ENCODE peak calls at places on chromosome 2, in eight cellular contexts. T, R, Q, C, O, I, G and S are unnamed samples.

GRCh38 chr2:191917967-191918651 is 71.2 kb upstream of the CAVIN2 start:
- DNase-seq in C (no peak), O (no peak), I (no peak), G (no peak), Q (peak), R (no peak), T (no peak), S (peak)

GRCh38 chr2:229410946-229411345 is 139.9 kb upstream of the PID1 start:
- DNase-seq in C (no peak), G (no peak), T (no peak), R (no peak), I (no peak), Q (no peak), O (no peak), S (no peak)

GRCh38 chr2:73092146-73092783 is 20.5 kb downstream of the RAB11FIP5 start:
- DNase-seq in R (no peak), O (no peak), I (no peak), C (no peak), T (no peak), Q (no peak), G (no peak), S (no peak)

GRCh38 chr2:60489269-60489668 is 64.2 kb downstream of the BCL11A start:
- DNase-seq in T (no peak), G (no peak), R (no peak), I (no peak), C (no peak), O (no peak), Q (no peak), S (no peak)

GRCh38 chr2:234846589-234847363 is 105.0 kb upstream of the SH3BP4 start:
- DNase-seq in Q (no peak), I (no peak), O (no peak), T (no peak), G (no peak), C (no peak), R (no peak), S (no peak)

GRCh38 chr2:119126650-119127049 is 31.9 kb downstream of the C1QL2 start:
- DNase-seq in G (peak), I (no peak), O (no peak), R (peak), C (no peak), Q (no peak), T (peak), S (peak)

GRCh38 chr2:216090369-216090786 is 8.7 kb downstream of the TMEM169 start:
- DNase-seq in O (no peak), I (no peak), Q (no peak), T (no peak), R (no peak), G (no peak), C (no peak), S (no peak)

GRCh38 chr2:219629976-219630695 is 2.7 kb downstream of the SLC4A3 start:
- DNase-seq in Q (no peak), O (no peak), G (no peak), C (no peak), R (peak), T (no peak), I (no peak), S (no peak)

GRCh38 chr2:191533693-191534175 is 144.2 kb upstream of the NABP1 start:
- DNase-seq in R (no peak), O (no peak), G (no peak), T (no peak), C (no peak), I (no peak), Q (no peak), S (no peak)

GRCh38 chr2:231526341-231527090 is 3.7 kb downstream of the NMUR1 start:
- DNase-seq in I (no peak), C (no peak), G (no peak), O (no peak), Q (no peak), R (no peak), T (no peak), S (no peak)

GRCh38 chr2:204109681-204110080 is 173.1 kb downstream of the ICOS start:
- DNase-seq in C (no peak), O (no peak), T (no peak), Q (no peak), G (no peak), R (no peak), I (no peak), S (no peak)

GRCh38 chr2:108316881-108317258 is 28.2 kb downstream of the SULT1C2 start:
- DNase-seq in R (no peak), I (no peak), G (no peak), T (no peak), Q (no peak), O (no peak), C (no peak), S (no peak)

GRCh38 chr2:144027593-144027992 is 492.3 kb downstream of the ZEB2 start:
- DNase-seq in O (no peak), T (no peak), G (no peak), R (no peak), I (no peak), Q (no peak), C (no peak), S (no peak)

GRCh38 chr2:128468186-128468585 is 149.5 kb upstream of the HS6ST1 start:
- DNase-seq in O (no peak), I (no peak), T (no peak), C (no peak), G (no peak), R (no peak), Q (no peak), S (no peak)

GRCh38 chr2:129396980-129397599 is 582.4 kb upstream of the RAB6C start:
- DNase-seq in G (no peak), C (peak), T (no peak), R (no peak), Q (peak), I (no peak), O (no peak), S (peak)

GRCh38 chr2:101766871-101767739 is 69.6 kb downstream of the MAP4K4 start:
- DNase-seq in O (no peak), C (no peak), T (peak), R (peak), I (no peak), Q (peak), G (no peak), S (no peak)